ENCODE peak calls at places on chromosomes 16 and 17, in four cellular contexts. S is GM12878, Y is HepG2, H is K562. L is an unnamed sample.
A peak's percentile ranks its signal among the peaks of the same experiment; 100 is the strongest.

GRCh38 chr17:50155115-50155819 is 4.8 kb upstream of the PPP1R9B start:
- DNase-seq in Y (no peak), H (no peak), S (no peak), L (no peak)

GRCh38 chr16:1312903-1313302 is 3.5 kb downstream of the UBE2I start:
- DNase-seq in Y (no peak), H (no peak), S (no peak), L (no peak)

GRCh38 chr16:48881272-48881671 is 271.3 kb upstream of the N4BP1 start:
- DNase-seq in H (no peak), Y (no peak), S (no peak), L (no peak)

GRCh38 chr17:54157542-54157941 is 334.8 kb downstream of the KIF2B start:
- DNase-seq in H (no peak), S (no peak), Y (no peak), L (no peak)

GRCh38 chr16:4660454-4661007 is 32.8 kb upstream of the NUDT16L1 start:
- DNase-seq in S (no peak), H (no peak), Y (peak; percentile 84), L (no peak)

GRCh38 chr17:83186751-83187421 is 107.5 kb downstream of the METRNL start:
- DNase-seq in S (no peak), H (no peak), Y (no peak), L (no peak)

GRCh38 chr17:44014133-44014436 is 678 bp downstream of the TMEM101 start:
- DNase-seq in Y (peak; percentile 65), H (no peak), S (no peak), L (no peak)

GRCh38 chr17:34252138-34252889 is 2.8 kb upstream of the CCL2 start:
- DNase-seq in Y (no peak), S (peak; percentile 7), H (no peak), L (peak; percentile 62)

GRCh38 chr17:45759761-45760160 is 24.4 kb upstream of the CRHR1 start:
- DNase-seq in S (no peak), H (peak; percentile 44), Y (no peak), L (peak; percentile 26)

GRCh38 chr17:41512789-41513547 is 5.7 kb downstream of the KRT15 start:
- DNase-seq in Y (no peak), S (no peak), H (no peak), L (no peak)

DNA sequence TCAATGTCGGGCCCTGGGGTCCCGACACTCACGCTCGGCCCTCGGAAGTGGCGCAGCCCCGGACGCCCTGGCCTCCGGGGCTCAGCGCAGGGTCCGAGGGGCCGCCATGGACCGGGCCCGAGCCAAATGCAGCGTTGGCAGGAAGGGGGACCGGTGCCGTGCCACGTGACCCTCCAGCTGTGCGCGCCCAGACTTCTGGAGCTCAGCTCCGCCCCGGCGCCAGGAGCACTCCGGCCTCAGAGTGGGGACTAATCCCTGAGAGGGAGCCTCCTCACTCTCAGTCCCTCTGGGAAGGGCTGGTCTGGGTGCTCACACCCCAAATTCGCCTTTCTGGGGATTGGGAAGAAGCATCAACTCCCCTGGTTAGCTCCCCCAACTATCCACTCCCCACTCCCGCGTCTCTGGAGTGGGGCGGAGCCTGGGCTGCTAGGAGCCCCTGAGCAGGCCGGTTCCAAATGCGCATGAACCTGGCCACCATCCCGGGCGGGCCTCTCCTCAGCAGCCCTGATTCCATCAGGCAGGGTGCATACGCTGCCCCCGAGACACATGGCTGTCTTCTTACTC is at the start of gene B3GNT9:
- DNase-seq in S (no peak), Y (peak; percentile 56), H (peak; percentile 43), L (peak; percentile 65)
- TF ChIP-seq EP300 in S (no peak), Y (peak; percentile 33), H (no peak), L (no peak)

DNA sequence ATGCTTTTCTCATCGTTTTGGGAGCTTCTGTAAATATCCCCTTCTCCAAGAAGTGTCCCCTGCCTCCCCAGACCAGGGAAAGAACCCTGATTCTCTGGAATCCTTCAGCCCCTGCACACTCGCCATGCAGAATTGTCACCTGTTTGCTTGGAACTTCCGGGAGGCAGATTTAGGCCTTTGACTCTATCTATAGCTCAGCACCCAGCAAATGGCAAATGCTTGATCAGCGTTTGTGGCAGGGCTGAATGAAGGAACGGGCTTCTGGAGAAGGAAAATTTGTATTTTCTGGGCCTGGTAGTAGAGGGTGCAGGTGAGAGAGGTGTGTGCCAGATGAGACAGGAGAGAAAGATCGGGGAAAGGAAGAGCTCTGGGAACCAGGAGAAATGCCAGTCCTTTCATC is 18.3 kb upstream of the CACNG4 start:
- DNase-seq in Y (no peak), H (no peak), S (no peak), L (no peak)
- H3K4me2 ChIP-seq in Y (no peak overlapping the region), H (no peak overlapping the region), S (no peak overlapping the region), L (no peak overlapping the region)

DNA sequence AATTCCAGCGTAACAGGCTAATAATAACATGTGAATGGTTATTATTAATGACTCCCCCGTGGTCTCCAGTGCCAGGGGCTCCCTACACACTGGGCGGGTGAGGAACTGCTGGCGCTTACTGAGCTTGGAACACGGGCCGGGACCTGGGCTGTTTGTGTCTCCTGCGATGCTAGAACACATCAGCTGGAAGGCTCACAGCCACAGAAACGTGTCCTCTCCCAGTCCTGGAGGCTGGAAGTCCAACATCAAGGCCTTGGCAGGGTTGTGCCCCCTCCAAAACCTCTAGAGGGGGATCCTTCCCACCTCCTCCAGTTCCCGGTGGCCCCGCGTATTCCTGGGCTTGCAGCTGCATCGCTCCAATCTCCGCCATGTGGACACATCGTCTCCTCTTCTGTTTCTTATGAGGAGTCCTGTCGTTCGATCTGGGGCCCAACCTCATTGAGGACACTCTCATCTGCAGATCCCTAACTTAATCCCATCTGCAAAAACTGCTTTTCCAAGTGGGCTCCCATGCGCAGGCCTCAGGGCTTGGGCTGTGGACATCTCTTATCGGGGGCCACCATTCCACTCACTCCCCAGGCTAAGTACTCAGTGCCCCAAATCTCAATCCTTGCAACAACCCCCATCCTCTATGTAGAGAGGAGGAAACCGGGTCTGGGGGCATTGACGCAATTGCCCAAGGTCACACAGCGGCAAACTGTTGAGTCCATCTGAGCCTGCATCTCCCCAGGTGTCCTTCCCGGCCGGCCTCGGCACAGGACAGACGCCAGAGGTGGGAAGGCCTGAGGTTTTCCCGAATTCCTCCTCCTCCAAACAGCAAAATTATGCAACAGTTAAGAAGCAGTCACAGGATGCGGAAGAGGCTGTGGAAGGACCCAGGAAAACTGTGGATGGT is 193.9 kb downstream of the IRF8 start:
- DNase-seq in S (no peak), H (no peak), Y (no peak), L (no peak)
- TF ChIP-seq BHLHE40 in S (no peak), H (no peak), Y (no peak), L (no peak)

GRCh38 chr17:4554997-4555799 is at the start of gene MYBBP1A:
- DNase-seq in Y (peak; percentile 92), S (peak; percentile 83), H (peak; percentile 95), L (peak; percentile 100)
- TF ChIP-seq EP300 in Y (no peak), S (no peak), H (no peak), L (no peak)

GRCh38 chr17:35428229-35428628 is 4.1 kb downstream of the SLFN12 start:
- DNase-seq in H (no peak), Y (no peak), S (no peak), L (no peak)
- H3K4me2 ChIP-seq in H (no peak overlapping the region), Y (no peak overlapping the region), S (peak overlapping the region; percentile 28), L (no peak overlapping the region)

GRCh38 chr17:29615492-29616299 is 7.0 kb downstream of the CORO6 start:
- DNase-seq in H (peak; percentile 98), Y (peak; percentile 72), S (no peak), L (peak; percentile 74)
- TF ChIP-seq BHLHE40 in H (peak; percentile 42), Y (no peak), S (peak; percentile 20), L (no peak)

DNA sequence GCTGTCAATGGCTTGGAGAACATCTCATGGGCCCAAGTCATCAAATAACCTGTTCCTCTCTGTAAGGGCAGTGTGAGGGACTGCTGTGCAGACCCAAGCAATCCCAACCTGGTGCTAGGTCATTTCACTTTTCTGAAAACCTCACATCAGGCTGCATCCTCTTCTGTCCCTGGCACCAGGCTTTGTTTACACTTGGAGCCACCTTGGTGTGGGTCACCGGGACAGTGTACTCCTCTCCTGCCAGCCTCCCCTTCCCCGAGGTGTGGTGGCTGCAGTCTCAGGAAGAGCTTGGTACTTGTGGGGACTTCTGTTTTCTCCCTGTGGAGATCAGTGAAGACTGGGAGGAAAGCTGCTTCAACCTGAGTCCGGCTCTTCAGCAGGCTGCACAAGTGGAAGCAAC is 12.4 kb downstream of the SLC7A6OS start:
- DNase-seq in Y (no peak), S (no peak), H (no peak), L (no peak)
- TF ChIP-seq EP300 in Y (no peak), S (no peak), H (no peak), L (no peak)

GRCh38 chr16:62034236-62035114 is 1.8 kb downstream of the CDH8 start:
- DNase-seq in Y (no peak), H (no peak), S (no peak), L (no peak)

GRCh38 chr16:62036807-62037135 is 533 bp upstream of the CDH8 start:
- DNase-seq in H (no peak), Y (no peak), S (no peak), L (no peak)

GRCh38 chr16:62038225-62038624 is 2.0 kb upstream of the CDH8 start:
- DNase-seq in S (no peak), H (no peak), Y (no peak), L (no peak)

GRCh38 chr16:62035115-62036092 is 834 bp downstream of the CDH8 start:
- DNase-seq in Y (no peak), S (no peak), H (no peak), L (no peak)

GRCh38 chr16:62036101-62036806 is at the start of gene CDH8:
- DNase-seq in H (no peak), S (no peak), Y (no peak), L (no peak)
- H3K4me2 ChIP-seq in H (no peak within 1 kb of the TSS), S (no peak within 1 kb of the TSS), Y (no peak within 1 kb of the TSS), L (peak within 1 kb of the TSS; percentile 63)

L was measured in A549.